ENCODE peak calls at places on chromosome 13, in four cellular contexts. L is HCT116, Y is K562, F is HepG2. A is an unnamed sample.

GRCh38 chr13:93687261-93687660 is 460.7 kb downstream of the GPC6 start:
- DNase-seq in L (no peak), Y (no peak), F (no peak), A (no peak)

GRCh38 chr13:30325668-30326067 is 18.3 kb upstream of the KATNAL1 start:
- DNase-seq in L (no peak), Y (no peak), F (no peak), A (no peak)

GRCh38 chr13:45750566-45750965 is 48.4 kb downstream of the CBY2 start:
- DNase-seq in L (no peak), Y (no peak), F (no peak), A (no peak)

GRCh38 chr13:33057019-33057785 is 41.0 kb downstream of the KL start:
- DNase-seq in L (no peak), Y (peak; percentile 5), F (peak; percentile 29), A (no peak)

GRCh38 chr13:41224113-41225110 is 30.0 kb upstream of the KBTBD7 start:
- DNase-seq in L (no peak), Y (no peak), F (no peak), A (no peak)

GRCh38 chr13:71760226-71760591 is 106.8 kb downstream of the DACH1 start:
- DNase-seq in L (no peak), Y (no peak), F (no peak), A (no peak)

GRCh38 chr13:94712812-94713555 is 639 bp upstream of the SOX21 start:
- DNase-seq in L (no peak), Y (no peak), F (no peak), A (no peak)

GRCh38 chr13:45055198-45055901 is 65.0 kb upstream of the GTF2F2 start:
- DNase-seq in L (peak; percentile 70), Y (no peak), F (no peak), A (peak; percentile 24)

GRCh38 chr13:111664696-111665095 is 344.3 kb downstream of the TEX29 start:
- DNase-seq in L (no peak), Y (no peak), F (no peak), A (no peak)

GRCh38 chr13:34853161-34853560 is 88.9 kb upstream of the NBEA start:
- DNase-seq in L (no peak), Y (no peak), F (no peak), A (no peak)

GRCh38 chr13:113001251-113002140 is 32.5 kb downstream of the MCF2L start:
- DNase-seq in L (no peak), Y (no peak), F (peak; percentile 47), A (no peak)

GRCh38 chr13:30145709-30146367 is 161.5 kb downstream of the KATNAL1 start:
- DNase-seq in L (no peak), Y (no peak), F (no peak), A (no peak)

GRCh38 chr13:103328899-103329298 is 262.7 kb upstream of the SLC10A2 start:
- DNase-seq in L (no peak), Y (no peak), F (no peak), A (no peak)

GRCh38 chr13:52851153-52851962 is 2.9 kb upstream of the PCDH8 start:
- DNase-seq in L (no peak), Y (no peak), F (peak; percentile 7), A (no peak)

GRCh38 chr13:112032186-112032835 is 34.6 kb upstream of the SOX1 start:
- DNase-seq in L (no peak), Y (no peak), F (no peak), A (no peak)

GRCh38 chr13:29835280-29836061 is 14.9 kb downstream of the UBL3 start:
- DNase-seq in L (no peak), Y (no peak), F (no peak), A (no peak)

GRCh38 chr13:45446181-45446580 is 18.6 kb upstream of the COG3 start:
- DNase-seq in L (no peak), Y (no peak), F (no peak), A (no peak)

DNA sequence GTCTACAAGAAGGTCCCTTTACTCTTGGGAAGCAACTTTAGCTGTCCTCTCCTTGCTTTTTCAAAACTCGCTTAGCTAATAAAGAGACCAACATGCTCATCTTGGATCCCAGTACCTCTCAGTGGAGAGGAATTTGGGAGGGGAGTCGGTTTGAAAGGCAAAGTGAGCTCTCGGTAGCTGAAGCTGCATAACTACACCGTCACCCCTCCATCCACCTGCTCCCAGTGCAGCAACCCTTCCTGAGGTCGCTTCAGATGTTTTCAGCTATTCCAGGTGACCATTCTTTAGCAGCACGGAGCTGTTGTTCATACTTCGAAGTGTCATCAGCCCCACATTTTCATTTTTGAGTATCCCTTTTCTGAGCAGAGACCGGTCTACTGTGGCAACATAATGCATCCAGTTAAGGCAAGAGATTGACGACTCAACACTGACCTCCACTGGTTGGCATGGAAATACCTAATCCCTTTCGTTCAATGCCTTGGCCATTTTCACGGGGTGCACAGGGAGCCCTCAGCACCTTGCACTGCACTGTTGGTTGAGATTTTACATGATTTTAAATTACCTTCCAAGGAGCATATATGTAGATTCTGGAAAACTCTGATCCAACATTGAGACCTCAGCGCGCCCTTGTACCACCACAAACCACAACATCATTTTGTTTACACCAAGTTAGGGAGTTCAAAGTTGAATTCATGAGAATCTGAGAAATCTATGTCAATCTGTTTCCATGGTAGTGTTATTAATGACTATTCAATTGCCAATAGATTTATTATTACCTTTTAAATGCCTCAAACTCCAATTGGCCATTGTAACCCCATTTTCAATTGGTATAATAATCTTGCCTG is 42.2 kb downstream of the DLEU7 start:
- DNase-seq in L (peak; percentile 27), Y (peak; percentile 71), F (peak; percentile 57), A (peak; percentile 38)
- H3K4me3 ChIP-seq in L (no peak overlapping the region), Y (no peak overlapping the region), F (no peak overlapping the region), A (no peak overlapping the region)

GRCh38 chr13:87058786-87059329 is 612.3 kb upstream of the SLITRK5 start:
- DNase-seq in L (no peak), Y (no peak), F (no peak), A (no peak)
- TF ChIP-seq REST in L (no peak), Y (no peak), F (no peak), A (no peak)

DNA sequence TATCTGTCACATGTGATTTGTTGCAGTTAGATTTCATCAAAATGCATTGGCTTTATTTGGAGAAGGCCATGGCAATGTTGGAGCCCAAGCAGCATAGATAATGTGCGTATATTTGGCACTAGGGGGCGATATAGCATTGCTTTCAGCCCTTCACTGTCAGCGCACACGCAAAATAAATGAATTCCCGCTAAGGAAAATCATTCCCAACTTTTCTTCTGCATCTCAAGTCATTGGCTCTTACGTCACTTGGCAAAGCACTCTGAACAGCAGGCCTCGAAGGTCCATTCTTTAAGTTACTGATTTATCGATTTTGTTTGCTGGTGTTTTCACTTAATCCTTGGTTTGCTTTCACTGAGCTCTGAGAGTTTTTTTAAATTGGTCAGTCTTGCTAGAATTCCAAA is 97.9 kb upstream of the IPO5 start:
- DNase-seq in L (peak; percentile 58), Y (peak; percentile 63), F (peak; percentile 55), A (peak; percentile 18)
- TF ChIP-seq TCF7L2 in L (no peak), Y (no peak), F (no peak), A (no peak)

DNA sequence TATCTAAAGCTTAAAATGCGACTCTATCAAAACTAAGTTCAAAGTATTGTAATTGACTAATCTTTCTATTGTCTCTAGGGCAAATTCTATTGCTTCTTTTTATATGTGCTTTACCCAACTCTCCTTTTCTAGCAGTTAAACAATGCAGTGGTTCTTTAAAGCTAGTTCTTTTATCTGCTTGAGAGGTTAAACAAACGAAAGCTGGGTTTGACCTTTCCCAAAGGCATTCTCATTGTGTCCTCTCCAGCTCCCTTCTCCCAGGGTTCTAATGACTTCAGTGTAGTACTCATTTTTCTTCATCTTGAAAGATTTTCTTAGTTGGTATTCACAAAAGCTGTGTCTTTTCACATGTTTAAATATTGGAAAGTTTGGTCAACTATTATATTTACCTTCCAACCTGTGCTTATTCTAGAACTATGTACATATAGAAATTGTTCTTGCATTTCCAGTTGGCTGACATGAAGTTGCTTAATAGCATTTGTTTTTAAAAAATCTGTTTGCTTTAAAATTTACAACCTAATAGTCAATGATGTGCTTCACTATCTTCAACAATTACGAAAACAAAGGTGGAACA is 1.5 kb downstream of the WASF3 start:
- DNase-seq in L (no peak), Y (no peak), F (peak; percentile 88), A (no peak)
- H3K4me3 ChIP-seq in L (no peak overlapping the region), Y (no peak overlapping the region), F (peak overlapping the region; percentile 65), A (no peak overlapping the region)

DNA sequence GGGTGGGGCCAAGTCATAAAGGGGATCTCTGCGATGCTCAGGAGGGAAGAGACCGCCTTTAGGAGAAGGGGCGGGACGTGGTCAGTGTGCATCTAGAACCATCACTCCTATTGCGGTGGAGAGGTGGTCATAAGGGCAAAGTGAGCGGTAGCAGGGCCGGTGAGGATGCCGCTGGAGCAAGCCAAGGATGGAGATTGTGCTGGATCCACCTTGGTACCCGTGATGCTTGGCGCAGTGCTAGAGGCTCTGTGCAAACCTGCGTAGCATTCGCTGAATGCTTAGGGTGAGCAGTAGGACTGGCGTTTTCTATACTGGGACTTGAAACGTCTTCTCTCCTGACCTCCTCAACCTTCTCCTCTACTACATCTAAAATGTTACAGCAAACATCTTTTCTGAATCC is 294.2 kb downstream of the FGF9 start:
- DNase-seq in L (no peak), Y (no peak), F (no peak), A (no peak)
- TF ChIP-seq REST in L (no peak), Y (no peak), F (no peak), A (no peak)

GRCh38 chr13:109857325-109857724 is 70.9 kb upstream of the IRS2 start:
- DNase-seq in L (no peak), Y (no peak), F (no peak), A (no peak)
- TF ChIP-seq TCF7L2 in L (no peak), Y (no peak), F (no peak), A (no peak)

GRCh38 chr13:114029866-114030625 is 56.2 kb upstream of the C13orf46 start:
- DNase-seq in L (no peak), Y (no peak), F (peak; percentile 10), A (no peak)

GRCh38 chr13:114025432-114026127 is 51.7 kb upstream of the C13orf46 start:
- DNase-seq in L (no peak), Y (no peak), F (no peak), A (no peak)

GRCh38 chr13:114027046-114027760 is 53.3 kb upstream of the C13orf46 start:
- DNase-seq in L (no peak), Y (no peak), F (no peak), A (no peak)

GRCh38 chr13:114026128-114026880 is 52.4 kb upstream of the C13orf46 start:
- DNase-seq in L (no peak), Y (no peak), F (no peak), A (no peak)

DNA sequence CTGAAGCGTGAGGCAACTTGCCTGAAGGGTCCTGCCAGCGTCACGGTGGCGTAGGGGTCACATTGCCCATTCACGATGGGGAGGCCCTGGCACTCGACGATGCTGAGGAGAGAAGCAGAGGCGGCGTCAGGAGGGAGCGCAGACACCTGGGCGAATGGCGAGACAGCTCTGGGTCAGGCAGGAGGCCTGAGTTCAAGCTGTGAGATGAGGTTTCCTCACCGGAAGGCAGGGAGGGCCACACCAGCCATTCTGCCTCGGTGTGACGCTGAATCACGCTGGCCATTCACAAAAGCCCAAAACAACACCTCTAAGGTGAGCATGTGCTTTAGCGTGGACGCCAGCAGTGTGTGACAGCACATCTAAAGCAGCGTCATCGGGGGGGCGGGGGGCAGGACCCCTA is 54.0 kb upstream of the C13orf46 start:
- DNase-seq in L (no peak), Y (no peak), F (no peak), A (no peak)
- H3K4me3 ChIP-seq in L (no peak overlapping the region), Y (no peak overlapping the region), F (no peak overlapping the region), A (no peak overlapping the region)

GRCh38 chr13:98195054-98195791 is 18.2 kb upstream of the RNF113B start:
- DNase-seq in L (no peak), Y (no peak), F (no peak), A (no peak)
- TF ChIP-seq REST in L (no peak), Y (no peak), F (no peak), A (no peak)

A was measured in Panc1.